ENCODE peak calls at places on chromosome 4, in five cellular contexts. One of them, this sample, is unnamed.

GRCh38 chr4:113947484-113947883 is 32.0 kb downstream of the ARSJ start:
- DNase-seq in neural crest cell: no peak
- DNase-seq in K562: no peak
- DNase-seq in IMR-90: no peak
- DNase-seq in Caco-2: no peak
- DNase-seq in this sample: no peak

GRCh38 chr4:129604632-129605031 is 508.7 kb downstream of the C4orf33 start:
- DNase-seq in neural crest cell: no peak
- DNase-seq in K562: no peak
- DNase-seq in IMR-90: no peak
- DNase-seq in Caco-2: no peak
- DNase-seq in this sample: no peak

GRCh38 chr4:173426064-173426463 is 27.1 kb upstream of the SCRG1 start:
- DNase-seq in neural crest cell: no peak
- DNase-seq in K562: no peak
- DNase-seq in IMR-90: no peak
- DNase-seq in Caco-2: no peak
- DNase-seq in this sample: no peak

GRCh38 chr4:105225500-105225899 is 78.8 kb downstream of the TET2 start:
- DNase-seq in neural crest cell: no peak
- DNase-seq in K562: no peak
- DNase-seq in IMR-90: no peak
- DNase-seq in Caco-2: no peak
- DNase-seq in this sample: no peak

GRCh38 chr4:101018836-101019235 is 328.5 kb downstream of the PPP3CA start:
- DNase-seq in neural crest cell: no peak
- DNase-seq in K562: no peak
- DNase-seq in IMR-90: no peak
- DNase-seq in Caco-2: no peak
- DNase-seq in this sample: no peak

GRCh38 chr4:24382381-24382780 is 202.0 kb downstream of the DHX15 start:
- DNase-seq in neural crest cell: no peak
- DNase-seq in K562: no peak
- DNase-seq in IMR-90: peak; percentile 78
- DNase-seq in Caco-2: no peak
- DNase-seq in this sample: no peak

GRCh38 chr4:38964942-38965775 is 67.0 kb downstream of the TMEM156 start:
- DNase-seq in neural crest cell: no peak
- DNase-seq in K562: no peak
- DNase-seq in IMR-90: no peak
- DNase-seq in Caco-2: no peak
- DNase-seq in this sample: no peak

GRCh38 chr4:11603594-11604194 is 175.0 kb upstream of the HS3ST1 start:
- DNase-seq in neural crest cell: no peak
- DNase-seq in K562: no peak
- DNase-seq in IMR-90: no peak
- DNase-seq in Caco-2: no peak
- DNase-seq in this sample: no peak

GRCh38 chr4:107349266-107349665 is 313.2 kb upstream of the DKK2 start:
- DNase-seq in neural crest cell: no peak
- DNase-seq in K562: no peak
- DNase-seq in IMR-90: no peak
- DNase-seq in Caco-2: no peak
- DNase-seq in this sample: peak; percentile 19

GRCh38 chr4:37424753-37425152 is 180.2 kb downstream of the NWD2 start:
- DNase-seq in neural crest cell: no peak
- DNase-seq in K562: no peak
- DNase-seq in IMR-90: no peak
- DNase-seq in Caco-2: no peak
- DNase-seq in this sample: no peak

GRCh38 chr4:25437951-25438350 is 60.9 kb downstream of the ANAPC4 start:
- DNase-seq in neural crest cell: no peak
- DNase-seq in K562: no peak
- DNase-seq in IMR-90: no peak
- DNase-seq in Caco-2: no peak
- DNase-seq in this sample: no peak

GRCh38 chr4:170234800-170235199 is 145.0 kb upstream of the AADAT start:
- DNase-seq in neural crest cell: no peak
- DNase-seq in K562: no peak
- DNase-seq in IMR-90: no peak
- DNase-seq in Caco-2: no peak
- DNase-seq in this sample: no peak

GRCh38 chr4:113996599-113997177 is 17.2 kb upstream of the ARSJ start:
- DNase-seq in neural crest cell: no peak
- DNase-seq in K562: no peak
- DNase-seq in IMR-90: peak; percentile 64
- DNase-seq in Caco-2: no peak
- DNase-seq in this sample: no peak

GRCh38 chr4:47704693-47705325 is 133.1 kb downstream of the CORIN start:
- DNase-seq in neural crest cell: peak; percentile 36
- DNase-seq in K562: peak; percentile 14
- DNase-seq in IMR-90: peak; percentile 37
- DNase-seq in Caco-2: peak; percentile 67
- DNase-seq in this sample: peak; percentile 52

GRCh38 chr4:8165374-8165896 is 6.8 kb upstream of the ABLIM2 start:
- DNase-seq in neural crest cell: no peak
- DNase-seq in K562: no peak
- DNase-seq in IMR-90: no peak
- DNase-seq in Caco-2: no peak
- DNase-seq in this sample: no peak

DNA sequence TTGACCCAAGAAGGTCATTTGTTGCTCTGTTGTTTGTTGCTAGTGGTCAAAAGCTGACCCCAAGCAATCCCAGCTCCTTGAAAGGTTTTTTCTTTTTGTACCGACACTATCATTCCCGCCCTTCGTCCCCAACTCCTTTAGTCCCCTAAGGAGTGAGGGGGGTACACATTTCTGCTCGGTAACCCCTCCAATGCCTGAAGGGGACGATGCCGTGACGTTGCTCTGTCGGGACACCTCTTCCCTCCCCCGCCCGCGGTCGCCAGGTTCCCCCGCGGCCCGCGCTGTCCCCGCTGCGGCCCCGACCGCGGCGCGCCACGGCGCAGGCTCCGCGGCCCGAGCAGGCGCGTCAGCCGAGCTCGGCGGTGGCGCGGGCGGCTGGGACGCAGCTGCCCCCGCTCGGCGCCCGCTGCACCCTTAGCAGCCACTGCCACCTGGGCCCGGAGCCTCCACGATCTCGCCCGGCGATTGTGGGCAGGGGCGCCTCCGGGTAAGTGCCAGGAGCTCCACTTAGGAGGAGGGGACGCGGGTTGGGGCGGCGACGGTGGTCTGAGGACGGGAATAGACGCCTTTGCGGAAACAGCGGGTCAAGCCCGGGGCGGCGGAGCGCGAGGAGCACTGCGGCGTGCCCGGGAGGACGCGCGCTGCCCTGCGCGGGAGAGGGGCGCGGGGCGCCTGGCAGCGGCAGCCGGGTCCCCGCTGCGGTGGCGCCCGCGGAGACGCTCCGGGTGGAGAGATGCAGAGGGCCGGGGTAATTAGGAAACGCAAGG is at the start of gene GLRB:
- DNase-seq in neural crest cell: peak; percentile 51
- DNase-seq in K562: no peak
- DNase-seq in IMR-90: peak; percentile 11
- DNase-seq in Caco-2: no peak
- DNase-seq in this sample: peak; percentile 68
- TF ChIP-seq CTCF in neural crest cell: no peak
- TF ChIP-seq CTCF in K562: no peak
- TF ChIP-seq CTCF in IMR-90: no peak
- TF ChIP-seq CTCF in Caco-2: no peak
- TF ChIP-seq CTCF in this sample: no peak

DNA sequence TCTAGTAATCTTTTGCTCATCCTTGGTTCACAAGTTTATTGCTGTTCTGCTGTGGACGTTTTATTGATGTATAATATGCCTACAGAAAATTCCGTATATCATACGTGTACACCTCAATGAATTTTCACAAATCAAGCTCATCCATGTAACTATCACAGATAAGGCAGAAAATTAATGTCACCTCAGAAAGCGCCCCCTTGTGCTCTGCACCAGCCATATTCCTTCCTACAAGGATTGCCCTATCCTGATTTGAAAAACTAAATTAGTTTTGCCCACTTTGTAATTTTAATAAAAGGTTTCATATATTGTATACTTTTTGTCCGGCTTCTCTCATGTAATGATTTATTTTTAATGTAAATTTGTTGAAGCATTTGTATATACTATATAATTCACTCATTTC is 390.8 kb downstream of the ADGRL3 start:
- DNase-seq in neural crest cell: no peak
- DNase-seq in K562: no peak
- DNase-seq in IMR-90: no peak
- DNase-seq in Caco-2: no peak
- DNase-seq in this sample: no peak
- TF ChIP-seq CTCF in neural crest cell: peak; percentile 36
- TF ChIP-seq CTCF in K562: no peak
- TF ChIP-seq CTCF in IMR-90: no peak
- TF ChIP-seq CTCF in Caco-2: peak; percentile 24
- TF ChIP-seq CTCF in this sample: peak; percentile 31

GRCh38 chr4:183249854-183250253 is 70.2 kb downstream of the CLDN22 start:
- DNase-seq in neural crest cell: no peak
- DNase-seq in K562: peak; percentile 24
- DNase-seq in IMR-90: peak; percentile 52
- DNase-seq in Caco-2: peak; percentile 35
- DNase-seq in this sample: no peak
- TF ChIP-seq CTCF in neural crest cell: peak; percentile 70
- TF ChIP-seq CTCF in K562: peak; percentile 61
- TF ChIP-seq CTCF in IMR-90: peak; percentile 57
- TF ChIP-seq CTCF in Caco-2: peak; percentile 24
- TF ChIP-seq CTCF in this sample: no peak

GRCh38 chr4:17414392-17414791 is 97.5 kb downstream of the QDPR start:
- DNase-seq in neural crest cell: no peak
- DNase-seq in K562: no peak
- DNase-seq in IMR-90: no peak
- DNase-seq in Caco-2: no peak
- DNase-seq in this sample: no peak
- TF ChIP-seq CTCF in neural crest cell: no peak
- TF ChIP-seq CTCF in K562: no peak
- TF ChIP-seq CTCF in IMR-90: no peak
- TF ChIP-seq CTCF in Caco-2: no peak
- TF ChIP-seq CTCF in this sample: no peak

DNA sequence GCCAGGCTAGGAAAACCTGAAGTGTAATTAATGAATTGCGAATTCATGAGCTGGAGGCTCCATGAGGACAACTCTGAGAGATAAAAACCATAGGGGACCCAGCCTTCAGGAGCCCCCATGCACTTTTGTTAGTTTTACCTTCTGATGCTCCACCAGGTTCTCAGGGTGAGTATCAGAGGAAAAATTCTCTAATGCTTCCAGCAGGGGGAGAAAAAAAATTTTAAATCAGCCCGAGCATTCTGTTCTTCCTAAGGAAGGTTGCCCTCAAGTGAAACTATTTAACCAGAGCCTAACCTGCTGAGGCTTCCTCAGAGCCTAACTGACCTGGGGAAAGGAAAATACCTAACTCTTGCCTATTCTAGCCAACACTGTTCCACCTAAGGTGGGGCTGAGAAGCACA is 552.6 kb downstream of the PPARGC1A start:
- DNase-seq in neural crest cell: no peak
- DNase-seq in K562: no peak
- DNase-seq in IMR-90: no peak
- DNase-seq in Caco-2: peak; percentile 8
- DNase-seq in this sample: no peak
- TF ChIP-seq CTCF in neural crest cell: peak; percentile 57
- TF ChIP-seq CTCF in K562: no peak
- TF ChIP-seq CTCF in IMR-90: no peak
- TF ChIP-seq CTCF in Caco-2: peak; percentile 51
- TF ChIP-seq CTCF in this sample: peak; percentile 56

GRCh38 chr4:134024251-134024650 is 177.3 kb downstream of the PABPC4L start:
- DNase-seq in neural crest cell: no peak
- DNase-seq in K562: no peak
- DNase-seq in IMR-90: no peak
- DNase-seq in Caco-2: peak; percentile 18
- DNase-seq in this sample: no peak
- TF ChIP-seq CTCF in neural crest cell: peak; percentile 52
- TF ChIP-seq CTCF in K562: no peak
- TF ChIP-seq CTCF in IMR-90: no peak
- TF ChIP-seq CTCF in Caco-2: peak; percentile 43
- TF ChIP-seq CTCF in this sample: peak; percentile 28

This sample was measured in glutamatergic neuron.